ENCODE peak calls at places on chromosomes 3 and 15, in seven cellular contexts. J is epithelial cell of esophagus, M is AG04449, E is MM.1S, N is colonic mucosa, I is esophagus squamous epithelium, S is spleen. Q is an unnamed sample.

GRCh38 chr3:117165611-117166051 is 456.1 kb downstream of the TUSC7 start:
- DNase-seq in I (no peak), E (no peak), J (peak; percentile 14), S (no peak), N (no peak), M (peak; percentile 42), Q (no peak)

GRCh38 chr3:100158877-100159563 is 44.7 kb upstream of the FILIP1L start:
- DNase-seq in M (no peak), I (no peak), J (no peak), S (no peak), N (no peak), E (no peak), Q (no peak)

GRCh38 chr15:85411992-85412538 is 31.7 kb downstream of the AKAP13 start:
- DNase-seq in S (no peak), M (no peak), I (no peak), N (no peak), E (no peak), J (peak; percentile 61), Q (no peak)

GRCh38 chr15:97598353-97598798 is 362.1 kb upstream of the ARRDC4 start:
- DNase-seq in I (no peak), S (no peak), J (no peak), M (no peak), N (no peak), E (no peak), Q (peak; percentile 4)

GRCh38 chr15:32943691-32944090 is 225.9 kb downstream of the GREM1 start:
- DNase-seq in E (no peak), N (no peak), I (no peak), S (no peak), M (peak; percentile 16), J (no peak), Q (no peak)

GRCh38 chr3:113623324-113623723 is 73.1 kb downstream of the USF3 start:
- DNase-seq in M (no peak), E (no peak), N (no peak), J (peak; percentile 28), S (no peak), I (no peak), Q (no peak)

GRCh38 chr3:136949146-136949545 is 8.6 kb upstream of the IL20RB start:
- DNase-seq in M (no peak), J (no peak), E (no peak), N (no peak), I (no peak), S (no peak), Q (no peak)

GRCh38 chr15:47374222-47374621 is 343.1 kb upstream of the SEMA6D start:
- DNase-seq in E (no peak), J (peak; percentile 60), I (no peak), N (no peak), S (no peak), M (no peak), Q (peak; percentile 12)

GRCh38 chr3:172107403-172107802 is 68.0 kb downstream of the FNDC3B start:
- DNase-seq in J (no peak), E (peak; percentile 99), I (no peak), M (no peak), N (no peak), S (no peak), Q (no peak)

GRCh38 chr15:47846128-47846868 is 129.0 kb downstream of the SEMA6D start:
- DNase-seq in E (no peak), I (no peak), M (no peak), S (no peak), N (no peak), J (no peak), Q (no peak)

GRCh38 chr3:181457190-181457589 is 254.5 kb upstream of the SOX2 start:
- DNase-seq in E (no peak), M (no peak), J (no peak), N (no peak), S (no peak), I (no peak), Q (no peak)

GRCh38 chr3:179541596-179541995 is 21.1 kb upstream of the ACTL6A start:
- DNase-seq in I (no peak), N (no peak), S (no peak), E (no peak), J (no peak), M (no peak), Q (no peak)

GRCh38 chr3:184372296-184372821 is 5.6 kb downstream of the THPO start:
- DNase-seq in S (no peak), J (no peak), M (no peak), N (no peak), E (no peak), I (no peak), Q (no peak)

GRCh38 chr15:67501177-67501835 is 19.6 kb upstream of the C15orf61 start:
- DNase-seq in N (no peak), S (no peak), E (no peak), M (no peak), I (no peak), J (peak; percentile 30), Q (no peak)

GRCh38 chr3:69309810-69310209 is 76.1 kb downstream of the FRMD4B start:
- DNase-seq in J (peak; percentile 67), S (no peak), E (peak; percentile 31), N (peak; percentile 24), I (no peak), M (no peak), Q (peak; percentile 55)

GRCh38 chr15:58203537-58203936 is 65.4 kb downstream of the AQP9 start:
- DNase-seq in M (peak; percentile 95), N (no peak), I (no peak), S (no peak), E (no peak), J (no peak), Q (peak; percentile 95)

GRCh38 chr15:40307421-40308165 is at the start of gene PLCB2:
- DNase-seq in J (no peak), M (no peak), I (no peak), S (peak; percentile 94), N (peak; percentile 49), E (no peak), Q (no peak)

GRCh38 chr3:190288836-190289235 is 33.4 kb downstream of the CLDN1 start:
- DNase-seq in S (no peak), J (peak; percentile 47), N (no peak), I (no peak), M (no peak), E (no peak), Q (no peak)

GRCh38 chr3:126621171-126621570 is 33.8 kb downstream of the TXNRD3 start:
- DNase-seq in E (no peak), J (peak; percentile 38), N (no peak), S (no peak), M (peak; percentile 36), I (no peak), Q (no peak)

GRCh38 chr15:77415450-77416448 is 4.2 kb downstream of the PEAK1 start:
- DNase-seq in I (no peak), S (no peak), N (peak; percentile 20), M (no peak), J (no peak), E (no peak), Q (no peak)

GRCh38 chr15:77412972-77413371 is 6.9 kb downstream of the PEAK1 start:
- DNase-seq in M (no peak), S (no peak), N (no peak), I (no peak), E (no peak), J (no peak), Q (no peak)

GRCh38 chr15:77416954-77417353 is 3.0 kb downstream of the PEAK1 start:
- DNase-seq in J (peak; percentile 43), I (no peak), S (no peak), N (peak; percentile 18), E (no peak), M (no peak), Q (no peak)

GRCh38 chr15:77413687-77414349 is 6.1 kb downstream of the PEAK1 start:
- DNase-seq in J (no peak), E (no peak), S (no peak), M (no peak), I (no peak), N (no peak), Q (no peak)

GRCh38 chr15:77414781-77415442 is 5.0 kb downstream of the PEAK1 start:
- DNase-seq in I (no peak), M (no peak), J (no peak), N (no peak), S (no peak), E (no peak), Q (no peak)
- TF ChIP-seq CTCF in I (no peak), M (no peak), J (no peak), N (no peak), S (no peak), E (no peak), Q (no peak)

GRCh38 chr3:158651192-158651591 is 6.9 kb downstream of the GFM1 start:
- DNase-seq in J (no peak), I (no peak), N (no peak), S (no peak), M (no peak), E (no peak), Q (no peak)
- H3K4me3 ChIP-seq in J (no peak overlapping the region), I (no peak overlapping the region), N (no peak overlapping the region), S (no peak overlapping the region), M (no peak overlapping the region), E (no peak overlapping the region), Q (no peak overlapping the region)

GRCh38 chr15:90265271-90266060 is at the start of gene NGRN:
- DNase-seq in J (peak; percentile 92), S (peak; percentile 98), N (peak; percentile 96), I (peak; percentile 64), M (peak; percentile 44), E (peak; percentile 95), Q (peak; percentile 87)

GRCh38 chr15:90268415-90268814 is 2.9 kb downstream of the NGRN start:
- DNase-seq in E (no peak), N (peak; percentile 46), S (no peak), M (no peak), J (no peak), I (no peak), Q (no peak)

GRCh38 chr15:90264649-90265048 is 823 bp upstream of the NGRN start:
- DNase-seq in S (peak; percentile 51), I (no peak), E (peak; percentile 35), M (no peak), N (peak; percentile 82), J (peak; percentile 24), Q (no peak)

GRCh38 chr15:90266061-90266431 is 574 bp downstream of the NGRN start:
- DNase-seq in E (no peak), M (no peak), I (no peak), J (peak; percentile 47), N (peak; percentile 60), S (peak; percentile 77), Q (peak; percentile 20)

GRCh38 chr15:90266485-90266884 is 1.0 kb downstream of the NGRN start:
- DNase-seq in E (peak; percentile 21), N (peak; percentile 60), J (peak; percentile 25), I (no peak), S (peak; percentile 63), M (no peak), Q (peak; percentile 41)
- TF ChIP-seq CTCF in E (peak; percentile 6), N (no peak), J (no peak), I (no peak), S (no peak), M (no peak), Q (no peak)

GRCh38 chr3:58574682-58575081 is 2.5 kb downstream of the FAM107A start:
- DNase-seq in J (no peak), E (no peak), N (no peak), I (no peak), M (no peak), S (no peak), Q (no peak)
- H3K4me3 ChIP-seq in J (no peak overlapping the region), E (no peak overlapping the region), N (no peak overlapping the region), I (peak overlapping the region; percentile 62), M (no peak overlapping the region), S (no peak overlapping the region), Q (no peak overlapping the region)

DNA sequence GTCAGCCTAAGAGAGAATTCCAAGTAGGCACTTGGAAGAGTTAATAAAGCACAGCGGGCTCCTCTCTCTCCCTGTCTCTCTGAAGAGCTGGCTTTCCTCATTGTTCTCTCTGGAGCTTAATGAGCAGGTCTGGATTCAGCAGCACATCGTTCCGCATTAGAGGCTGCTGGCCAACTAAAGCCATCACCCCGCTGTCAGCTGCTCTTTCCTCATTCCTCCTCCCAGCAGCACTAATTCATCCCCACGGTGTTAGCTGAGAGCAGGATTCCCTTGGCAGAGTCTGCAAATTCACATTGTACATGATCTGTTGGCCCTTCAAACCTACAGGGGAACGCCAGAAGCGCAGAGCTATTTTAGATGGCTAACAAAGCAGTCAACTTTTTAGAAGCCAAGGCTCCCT is 44.2 kb downstream of the SGO1 start:
- DNase-seq in M (no peak), N (no peak), S (no peak), I (no peak), J (no peak), E (no peak), Q (no peak)
- TF ChIP-seq CTCF in M (no peak), N (no peak), S (no peak), I (no peak), J (no peak), E (no peak), Q (no peak)